ENCODE peak calls at places on chromosomes 1 and 21, in four cellular contexts. B is stimulated activated CD4-positive, alpha-beta T cell treated with anti-CD3 and anti-CD28 coated beads, Interleukin-4, amount 100 ng/mL, for 24 hours; G is fibroblast of lung; Y is MCF 10A. O is an unnamed sample.

GRCh38 chr21:46431884-46432488 is 26.7 kb upstream of the DIP2A start:
- DNase-seq in B (no peak), G (no peak), Y (no peak), O (peak; percentile 32)

GRCh38 chr1:10511494-10511885 is 36.7 kb downstream of the PEX14 start:
- DNase-seq in B (no peak), G (no peak), Y (no peak), O (no peak)

GRCh38 chr1:206878456-206878855 is 13.0 kb downstream of the IL20 start:
- DNase-seq in B (no peak), G (no peak), Y (no peak), O (no peak)

GRCh38 chr1:238485906-238486219 is 595.1 kb upstream of the ZP4 start:
- DNase-seq in B (no peak), G (no peak), Y (no peak), O (no peak)

GRCh38 chr1:17922833-17923232 is 167.7 kb downstream of the ACTL8 start:
- DNase-seq in B (no peak), G (peak; percentile 15), Y (peak; percentile 54), O (peak; percentile 8)

GRCh38 chr1:10283318-10283984 is 73.1 kb downstream of the KIF1B start:
- DNase-seq in B (peak; percentile 22), G (no peak), Y (no peak), O (no peak)

GRCh38 chr21:45516671-45517151 is 25.5 kb downstream of the SLC19A1 start:
- DNase-seq in B (no peak), G (no peak), Y (no peak), O (no peak)

GRCh38 chr21:25139390-25139789 is 467.9 kb downstream of the MRPL39 start:
- DNase-seq in B (no peak), G (no peak), Y (no peak), O (no peak)

GRCh38 chr21:40714516-40714915 is 132.4 kb downstream of the DSCAM start:
- DNase-seq in B (no peak), G (no peak), Y (no peak), O (no peak)

GRCh38 chr1:1778827-1779675 is 781 bp upstream of the NADK start:
- DNase-seq in B (peak; percentile 75), G (no peak), Y (peak; percentile 79), O (no peak)

GRCh38 chr1:59263116-59263515 is 33.8 kb upstream of the FGGY start:
- DNase-seq in B (no peak), G (no peak), Y (no peak), O (no peak)

GRCh38 chr1:15966081-15966955 is 9.6 kb downstream of the ZBTB17 start:
- DNase-seq in B (peak; percentile 87), G (no peak), Y (no peak), O (no peak)

GRCh38 chr1:117284408-117285215 is 73.9 kb upstream of the VTCN1 start:
- DNase-seq in B (no peak), G (peak; percentile 79), Y (peak; percentile 73), O (no peak)

GRCh38 chr1:29396438-29397255 is 160.3 kb downstream of the PTPRU start:
- DNase-seq in B (no peak), G (no peak), Y (no peak), O (no peak)

GRCh38 chr21:29025328-29025713 is 853 bp downstream of the USP16 start:
- DNase-seq in B (no peak), G (no peak), Y (peak; percentile 17), O (no peak)

GRCh38 chr1:76465030-76465429 is 390.5 kb downstream of the ST6GALNAC3 start:
- DNase-seq in B (no peak), G (peak; percentile 27), Y (peak; percentile 36), O (no peak)

GRCh38 chr1:218425647-218426342 is 80.7 kb downstream of the TGFB2 start:
- DNase-seq in B (no peak), G (peak; percentile 82), Y (peak; percentile 93), O (no peak)

GRCh38 chr1:34800214-34800613 is 7.4 kb downstream of the GJA4 start:
- DNase-seq in B (peak; percentile 20), G (no peak), Y (no peak), O (no peak)

GRCh38 chr1:5658340-5659316 is 333.6 kb downstream of the NPHP4 start:
- DNase-seq in B (no peak), G (no peak), Y (no peak), O (no peak)

GRCh38 chr1:95308276-95308675 is 74.3 kb downstream of the RWDD3 start:
- DNase-seq in B (no peak), G (no peak), Y (no peak), O (no peak)

GRCh38 chr1:3846521-3846920 is 10.5 kb downstream of the CEP104 start:
- DNase-seq in B (no peak), G (no peak), Y (no peak), O (no peak)

GRCh38 chr1:12169442-12170135 is 2.8 kb downstream of the TNFRSF1B start:
- DNase-seq in B (no peak), G (no peak), Y (no peak), O (no peak)

GRCh38 chr1:107648071-107648470 is 316.9 kb downstream of the VAV3 start:
- DNase-seq in B (no peak), G (peak; percentile 63), Y (peak; percentile 73), O (no peak)

GRCh38 chr1:214541206-214541605 is 10.2 kb downstream of the PTPN14 start:
- DNase-seq in B (no peak), G (no peak), Y (no peak), O (no peak)

GRCh38 chr1:15724949-15725880 is 10.8 kb upstream of the SLC25A34 start:
- DNase-seq in B (no peak), G (no peak), Y (no peak), O (no peak)

O was measured in occipital lobe.